ENCODE peak calls at places on chromosomes 11 and 22, in four cellular contexts. K is IMR-90, O is Karpas-422, R is OCI-LY7. I is an unnamed sample. For H3K4me1, the result is how much of the 10 kb centered on the place peaks cover.

GRCh38 chr11:107969219-107969618 is 39.5 kb upstream of the CUL5 start:
- DNase-seq in K (no peak), O (no peak), R (no peak), I (no peak)

GRCh38 chr22:43643362-43643761 is 168.7 kb downstream of the EFCAB6 start:
- DNase-seq in K (no peak), O (no peak), R (no peak), I (no peak)

GRCh38 chr11:75777461-75778110 is 9.0 kb downstream of the DGAT2 start:
- DNase-seq in K (no peak), O (no peak), R (no peak), I (no peak)

GRCh38 chr11:8937159-8937558 is 4.4 kb upstream of the C11orf16 start:
- DNase-seq in K (no peak), O (no peak), R (no peak), I (no peak)

GRCh38 chr11:3008746-3009336 is 16.7 kb upstream of the NAP1L4 start:
- DNase-seq in K (no peak), O (no peak), R (no peak), I (peak)

GRCh38 chr22:42683599-42684283 is 34.5 kb upstream of the CYB5R3 start:
- DNase-seq in K (no peak), O (no peak), R (no peak), I (no peak)

GRCh38 chr11:128467610-128468041 is 119.7 kb downstream of the ETS1 start:
- DNase-seq in K (peak), O (no peak), R (no peak), I (peak)

GRCh38 chr11:101770648-101771047 is 144.2 kb upstream of the CEP126 start:
- DNase-seq in K (no peak), O (no peak), R (no peak), I (no peak)

GRCh38 chr11:2175659-2176058 is 4.0 kb upstream of the TH start:
- DNase-seq in K (peak), O (no peak), R (no peak), I (no peak)

GRCh38 chr22:46348099-46348695 is 12.7 kb downstream of the TRMU start:
- DNase-seq in K (no peak), O (no peak), R (no peak), I (peak)

GRCh38 chr11:20364412-20364792 is 888 bp downstream of the HTATIP2 start:
- DNase-seq in K (no peak), O (no peak), R (no peak), I (no peak)

GRCh38 chr22:40036126-40036525 is 41.4 kb downstream of the FAM83F start:
- DNase-seq in K (no peak), O (no peak), R (no peak), I (no peak)

GRCh38 chr11:114197799-114198500 is 98.2 kb upstream of the NNMT start:
- DNase-seq in K (peak), O (no peak), R (no peak), I (no peak)

GRCh38 chr11:4072668-4073285 is 21.8 kb upstream of the RRM1 start:
- DNase-seq in K (peak), O (peak), R (peak), I (peak)

GRCh38 chr22:26483043-26483438 is 542 bp downstream of the HPS4 start:
- DNase-seq in K (no peak), O (no peak), R (no peak), I (no peak)
- H3K4me1 ChIP-seq in K (under half), O (half or more), R (half or more), I (half or more)

DNA sequence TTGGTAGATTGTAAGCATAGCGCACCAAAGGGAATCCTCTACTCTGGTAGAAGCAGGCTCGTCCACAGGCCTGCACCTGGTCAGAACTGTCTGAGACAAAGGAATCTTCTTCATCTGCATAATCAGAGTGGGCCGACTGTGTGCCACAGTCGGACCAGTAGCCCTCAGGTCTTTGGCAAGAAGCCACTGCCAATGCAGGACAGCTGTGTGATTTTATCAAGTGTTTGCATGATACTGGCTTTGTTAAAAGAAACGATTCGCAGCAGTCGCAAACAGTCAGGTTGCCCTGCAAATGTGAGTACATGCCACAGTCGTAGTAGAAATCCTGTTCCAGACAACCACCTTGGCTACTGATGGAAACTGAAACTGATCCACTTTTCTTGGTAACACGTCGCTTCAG is 4.9 kb upstream of the CCDC34 start:
- DNase-seq in K (no peak), O (no peak), R (no peak), I (no peak)
- H3K4me1 ChIP-seq in K (under half), O (under half), R (under half), I (under half)

DNA sequence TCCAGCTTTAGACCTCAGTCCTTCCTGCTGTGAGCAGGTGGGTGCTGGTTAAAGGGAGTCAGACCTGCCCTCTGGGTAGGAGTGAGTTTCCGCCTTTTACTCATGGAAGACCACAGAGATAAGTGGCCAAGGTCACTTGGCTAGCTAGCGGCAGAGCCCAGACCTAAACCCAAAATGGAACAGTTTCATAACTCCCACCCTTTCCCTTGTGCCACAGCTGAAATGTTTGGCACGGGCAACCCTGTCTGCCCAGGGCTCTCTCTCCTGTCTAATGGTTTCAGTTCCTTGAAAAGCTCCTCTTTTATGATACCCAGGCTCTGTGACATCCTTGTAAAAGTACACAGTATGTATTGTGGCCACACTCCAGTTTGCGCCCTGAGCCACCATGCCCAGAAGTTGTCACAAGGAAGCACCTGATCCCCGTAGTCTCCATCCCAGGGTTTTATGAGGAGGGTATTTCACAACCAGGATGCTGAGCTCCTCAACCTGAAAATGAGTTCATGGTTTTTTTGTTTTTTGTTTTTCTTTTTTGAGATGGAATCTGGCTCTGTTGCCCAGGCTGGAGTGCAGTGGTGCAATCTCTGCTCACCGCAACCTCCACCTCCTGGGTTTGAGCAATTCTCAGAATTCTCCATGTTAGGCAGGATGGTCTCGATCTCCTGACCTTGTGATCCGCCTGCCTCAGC is 5.1 kb downstream of the MB start:
- DNase-seq in K (no peak), O (no peak), R (peak), I (no peak)
- H3K4me1 ChIP-seq in K (under half), O (under half), R (under half), I (under half)

GRCh38 chr11:65431452-65432132 is 9.0 kb downstream of the NEAT1 start:
- DNase-seq in K (peak), O (peak), R (peak), I (peak)

GRCh38 chr11:65433657-65434056 is 11.1 kb downstream of the NEAT1 start:
- DNase-seq in K (peak), O (no peak), R (no peak), I (no peak)

GRCh38 chr11:65432133-65432650 is 9.6 kb downstream of the NEAT1 start:
- DNase-seq in K (peak), O (no peak), R (no peak), I (no peak)

GRCh38 chr11:65434057-65434666 is 11.6 kb downstream of the NEAT1 start:
- DNase-seq in K (peak), O (no peak), R (no peak), I (no peak)

GRCh38 chr11:65432686-65433582 is 10.3 kb downstream of the NEAT1 start:
- DNase-seq in K (peak), O (peak), R (peak), I (peak)
- H3K4me1 ChIP-seq in K (under half), O (half or more), R (half or more), I (half or more)

GRCh38 chr11:64244966-64245365 is 1.8 kb downstream of the PPP1R14B start:
- DNase-seq in K (no peak), O (peak), R (no peak), I (no peak)

GRCh38 chr11:64245797-64246623 is 733 bp downstream of the PPP1R14B start:
- DNase-seq in K (peak), O (peak), R (peak), I (peak)

GRCh38 chr11:64245401-64245796 is 1.3 kb downstream of the PPP1R14B start:
- DNase-seq in K (no peak), O (peak), R (peak), I (peak)

GRCh38 chr11:64242920-64243854 is 2.3 kb downstream of the FKBP2 start:
- DNase-seq in K (no peak), O (peak), R (no peak), I (no peak)

GRCh38 chr11:64244107-64244506 is 2.6 kb downstream of the PPP1R14B start:
- DNase-seq in K (no peak), O (peak), R (no peak), I (no peak)
- H3K4me1 ChIP-seq in K (under half), O (half or more), R (half or more), I (under half)

DNA sequence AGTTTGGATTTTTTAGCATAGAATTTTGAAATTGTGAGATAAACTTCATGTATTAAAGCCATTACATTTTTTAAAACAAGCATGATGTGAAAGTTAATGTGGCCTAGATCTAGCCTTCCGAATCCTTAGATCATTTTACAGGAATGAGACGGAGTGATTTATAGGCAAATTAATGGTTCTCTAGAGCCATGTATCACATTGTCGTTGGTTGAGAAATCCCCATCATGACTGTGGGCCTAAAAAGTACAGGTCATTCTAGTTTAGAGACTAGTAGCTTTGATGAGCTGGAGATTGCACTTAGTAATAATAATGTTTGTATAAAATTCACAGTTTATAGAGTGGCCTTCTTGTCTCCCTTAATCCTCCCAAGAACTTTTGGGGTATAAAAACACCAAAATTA is 7.1 kb downstream of the EWSR1 start:
- DNase-seq in K (no peak), O (no peak), R (no peak), I (no peak)
- H3K4me1 ChIP-seq in K (under half), O (under half), R (under half), I (half or more)

DNA sequence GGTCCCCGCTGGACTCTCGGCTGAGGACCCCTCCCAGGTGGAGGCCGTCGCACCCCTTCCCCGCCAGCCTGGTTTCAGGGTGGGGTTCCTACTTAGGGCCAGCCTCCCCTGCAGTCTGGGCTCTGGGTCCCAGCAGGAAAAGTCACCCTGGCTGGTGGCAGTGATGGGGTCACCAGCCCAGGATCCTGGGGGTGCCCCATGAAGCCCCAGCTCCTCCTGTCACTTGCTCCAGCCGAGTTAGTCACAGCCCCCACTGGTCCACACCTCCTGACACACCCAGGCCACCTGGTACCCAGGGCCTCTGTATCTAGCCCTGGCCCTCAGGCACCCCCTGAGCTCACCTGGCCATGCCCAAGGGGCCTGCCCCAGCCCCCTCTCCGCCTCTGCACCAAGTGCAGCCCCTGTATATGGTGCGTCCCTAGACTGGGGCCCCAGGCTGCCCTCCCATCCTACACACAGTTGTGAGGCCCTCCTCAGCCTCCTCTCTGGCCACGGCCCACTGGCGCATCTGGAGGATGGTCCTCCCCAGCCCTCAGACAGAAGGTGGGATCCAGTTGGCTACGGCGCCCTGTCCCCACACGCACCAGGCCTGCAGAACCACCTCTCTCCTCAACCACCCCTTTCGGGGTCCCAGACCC is 6.7 kb downstream of the PLXNB2 start:
- DNase-seq in K (no peak), O (no peak), R (no peak), I (no peak)
- H3K4me1 ChIP-seq in K (half or more), O (under half), R (half or more), I (under half)